ENCODE peak calls at places on chromosomes 3 and 15, in six cellular contexts. One of them, this sample, is unnamed.

GRCh38 chr3:49747792-49748480 is 24.2 kb upstream of the GMPPB start:
- DNase-seq in naive thymus-derived CD4-positive, alpha-beta T cell: no peak
- DNase-seq in ovary: no peak
- DNase-seq in lower lobe of right lung: no peak
- DNase-seq in cardiac muscle cell: peak; percentile 64
- DNase-seq in effector memory CD4-positive, alpha-beta T cell: no peak
- DNase-seq in this sample: no peak

GRCh38 chr3:71709908-71710511 is 15.2 kb downstream of the EIF4E3 start:
- DNase-seq in naive thymus-derived CD4-positive, alpha-beta T cell: no peak
- DNase-seq in ovary: no peak
- DNase-seq in lower lobe of right lung: no peak
- DNase-seq in cardiac muscle cell: no peak
- DNase-seq in effector memory CD4-positive, alpha-beta T cell: no peak
- DNase-seq in this sample: no peak

GRCh38 chr15:40990080-40990479 is 36.8 kb downstream of the CHAC1 start:
- DNase-seq in naive thymus-derived CD4-positive, alpha-beta T cell: no peak
- DNase-seq in ovary: no peak
- DNase-seq in lower lobe of right lung: no peak
- DNase-seq in cardiac muscle cell: no peak
- DNase-seq in effector memory CD4-positive, alpha-beta T cell: no peak
- DNase-seq in this sample: no peak

GRCh38 chr15:63374686-63375520 is 6.7 kb downstream of the CA12 start:
- DNase-seq in naive thymus-derived CD4-positive, alpha-beta T cell: peak; percentile 54
- DNase-seq in ovary: no peak
- DNase-seq in lower lobe of right lung: peak; percentile 71
- DNase-seq in cardiac muscle cell: peak; percentile 83
- DNase-seq in effector memory CD4-positive, alpha-beta T cell: no peak
- DNase-seq in this sample: no peak

GRCh38 chr3:150784747-150785125 is 21.8 kb upstream of the SIAH2 start:
- DNase-seq in naive thymus-derived CD4-positive, alpha-beta T cell: no peak
- DNase-seq in ovary: no peak
- DNase-seq in lower lobe of right lung: no peak
- DNase-seq in cardiac muscle cell: no peak
- DNase-seq in effector memory CD4-positive, alpha-beta T cell: no peak
- DNase-seq in this sample: no peak

GRCh38 chr3:190696777-190697501 is 165.6 kb downstream of the GMNC start:
- DNase-seq in naive thymus-derived CD4-positive, alpha-beta T cell: no peak
- DNase-seq in ovary: no peak
- DNase-seq in lower lobe of right lung: no peak
- DNase-seq in cardiac muscle cell: peak; percentile 68
- DNase-seq in effector memory CD4-positive, alpha-beta T cell: no peak
- DNase-seq in this sample: no peak

GRCh38 chr15:62404194-62404985 is 239.3 kb upstream of the C2CD4B start:
- DNase-seq in naive thymus-derived CD4-positive, alpha-beta T cell: no peak
- DNase-seq in ovary: no peak
- DNase-seq in lower lobe of right lung: no peak
- DNase-seq in cardiac muscle cell: no peak
- DNase-seq in effector memory CD4-positive, alpha-beta T cell: no peak
- DNase-seq in this sample: no peak

GRCh38 chr3:41200669-41201021 is 1.3 kb downstream of the CTNNB1 start:
- DNase-seq in naive thymus-derived CD4-positive, alpha-beta T cell: no peak
- DNase-seq in ovary: no peak
- DNase-seq in lower lobe of right lung: no peak
- DNase-seq in cardiac muscle cell: peak; percentile 64
- DNase-seq in effector memory CD4-positive, alpha-beta T cell: peak; percentile 9
- DNase-seq in this sample: no peak

GRCh38 chr3:57757642-57758297 is 1.7 kb downstream of the SLMAP start:
- DNase-seq in naive thymus-derived CD4-positive, alpha-beta T cell: no peak
- DNase-seq in ovary: no peak
- DNase-seq in lower lobe of right lung: no peak
- DNase-seq in cardiac muscle cell: no peak
- DNase-seq in effector memory CD4-positive, alpha-beta T cell: no peak
- DNase-seq in this sample: peak; percentile 13

GRCh38 chr15:93245616-93246122 is 156.7 kb upstream of the RGMA start:
- DNase-seq in naive thymus-derived CD4-positive, alpha-beta T cell: no peak
- DNase-seq in ovary: no peak
- DNase-seq in lower lobe of right lung: no peak
- DNase-seq in cardiac muscle cell: no peak
- DNase-seq in effector memory CD4-positive, alpha-beta T cell: no peak
- DNase-seq in this sample: no peak

GRCh38 chr3:119013951-119014350 is 20.7 kb downstream of the IGSF11 start:
- DNase-seq in naive thymus-derived CD4-positive, alpha-beta T cell: no peak
- DNase-seq in ovary: no peak
- DNase-seq in lower lobe of right lung: no peak
- DNase-seq in cardiac muscle cell: no peak
- DNase-seq in effector memory CD4-positive, alpha-beta T cell: no peak
- DNase-seq in this sample: no peak

GRCh38 chr3:148654433-148654832 is 43.3 kb upstream of the AGTR1 start:
- DNase-seq in naive thymus-derived CD4-positive, alpha-beta T cell: no peak
- DNase-seq in ovary: no peak
- DNase-seq in lower lobe of right lung: no peak
- DNase-seq in cardiac muscle cell: no peak
- DNase-seq in effector memory CD4-positive, alpha-beta T cell: no peak
- DNase-seq in this sample: no peak

GRCh38 chr3:168828943-168829342 is 733.2 kb upstream of the GOLIM4 start:
- DNase-seq in naive thymus-derived CD4-positive, alpha-beta T cell: no peak
- DNase-seq in ovary: no peak
- DNase-seq in lower lobe of right lung: no peak
- DNase-seq in cardiac muscle cell: no peak
- DNase-seq in effector memory CD4-positive, alpha-beta T cell: no peak
- DNase-seq in this sample: no peak

GRCh38 chr3:125148836-125149235 is 63.7 kb downstream of the SLC12A8 start:
- DNase-seq in naive thymus-derived CD4-positive, alpha-beta T cell: no peak
- DNase-seq in ovary: no peak
- DNase-seq in lower lobe of right lung: peak; percentile 75
- DNase-seq in cardiac muscle cell: no peak
- DNase-seq in effector memory CD4-positive, alpha-beta T cell: no peak
- DNase-seq in this sample: peak; percentile 80

GRCh38 chr15:79849789-79850188 is 47.0 kb downstream of the MTHFS start:
- DNase-seq in naive thymus-derived CD4-positive, alpha-beta T cell: no peak
- DNase-seq in ovary: no peak
- DNase-seq in lower lobe of right lung: no peak
- DNase-seq in cardiac muscle cell: peak; percentile 51
- DNase-seq in effector memory CD4-positive, alpha-beta T cell: no peak
- DNase-seq in this sample: no peak

GRCh38 chr3:5128861-5129260 is 6.8 kb downstream of the ARL8B start:
- DNase-seq in naive thymus-derived CD4-positive, alpha-beta T cell: no peak
- DNase-seq in ovary: no peak
- DNase-seq in lower lobe of right lung: no peak
- DNase-seq in cardiac muscle cell: no peak
- DNase-seq in effector memory CD4-positive, alpha-beta T cell: no peak
- DNase-seq in this sample: no peak

GRCh38 chr15:44729394-44729913 is 6.9 kb upstream of the TRIM69 start:
- DNase-seq in naive thymus-derived CD4-positive, alpha-beta T cell: no peak
- DNase-seq in ovary: no peak
- DNase-seq in lower lobe of right lung: peak; percentile 53
- DNase-seq in cardiac muscle cell: peak; percentile 40
- DNase-seq in effector memory CD4-positive, alpha-beta T cell: no peak
- DNase-seq in this sample: no peak

GRCh38 chr3:156516951-156517350 is 38.0 kb downstream of the SSR3 start:
- DNase-seq in naive thymus-derived CD4-positive, alpha-beta T cell: no peak
- DNase-seq in ovary: no peak
- DNase-seq in lower lobe of right lung: no peak
- DNase-seq in cardiac muscle cell: no peak
- DNase-seq in effector memory CD4-positive, alpha-beta T cell: no peak
- DNase-seq in this sample: no peak

GRCh38 chr15:25900901-25901300 is 37.8 kb upstream of the ATP10A start:
- DNase-seq in naive thymus-derived CD4-positive, alpha-beta T cell: no peak
- DNase-seq in ovary: no peak
- DNase-seq in lower lobe of right lung: no peak
- DNase-seq in cardiac muscle cell: peak; percentile 65
- DNase-seq in effector memory CD4-positive, alpha-beta T cell: no peak
- DNase-seq in this sample: no peak

GRCh38 chr3:133503409-133503808 is 70.1 kb upstream of the CDV3 start:
- DNase-seq in naive thymus-derived CD4-positive, alpha-beta T cell: no peak
- DNase-seq in ovary: no peak
- DNase-seq in lower lobe of right lung: no peak
- DNase-seq in cardiac muscle cell: no peak
- DNase-seq in effector memory CD4-positive, alpha-beta T cell: no peak
- DNase-seq in this sample: no peak

GRCh38 chr3:99789322-99789721 is 28.3 kb upstream of the CMSS1 start:
- DNase-seq in naive thymus-derived CD4-positive, alpha-beta T cell: no peak
- DNase-seq in ovary: peak; percentile 30
- DNase-seq in lower lobe of right lung: no peak
- DNase-seq in cardiac muscle cell: peak; percentile 86
- DNase-seq in effector memory CD4-positive, alpha-beta T cell: no peak
- DNase-seq in this sample: no peak

GRCh38 chr3:102193255-102193654 is 241.6 kb upstream of the ZPLD1 start:
- DNase-seq in naive thymus-derived CD4-positive, alpha-beta T cell: no peak
- DNase-seq in ovary: no peak
- DNase-seq in lower lobe of right lung: no peak
- DNase-seq in cardiac muscle cell: no peak
- DNase-seq in effector memory CD4-positive, alpha-beta T cell: no peak
- DNase-seq in this sample: no peak

GRCh38 chr3:58837863-58838255 is 171.3 kb upstream of the FAM3D start:
- DNase-seq in naive thymus-derived CD4-positive, alpha-beta T cell: no peak
- DNase-seq in ovary: no peak
- DNase-seq in lower lobe of right lung: no peak
- DNase-seq in cardiac muscle cell: no peak
- DNase-seq in effector memory CD4-positive, alpha-beta T cell: no peak
- DNase-seq in this sample: no peak

GRCh38 chr3:124895756-124896155 is 8.6 kb upstream of the ITGB5 start:
- DNase-seq in naive thymus-derived CD4-positive, alpha-beta T cell: no peak
- DNase-seq in ovary: no peak
- DNase-seq in lower lobe of right lung: no peak
- DNase-seq in cardiac muscle cell: no peak
- DNase-seq in effector memory CD4-positive, alpha-beta T cell: no peak
- DNase-seq in this sample: no peak

GRCh38 chr3:57826286-57826951 is 70.3 kb downstream of the SLMAP start:
- DNase-seq in naive thymus-derived CD4-positive, alpha-beta T cell: no peak
- DNase-seq in ovary: no peak
- DNase-seq in lower lobe of right lung: no peak
- DNase-seq in cardiac muscle cell: peak; percentile 20
- DNase-seq in effector memory CD4-positive, alpha-beta T cell: no peak
- DNase-seq in this sample: no peak

GRCh38 chr15:39181901-39182300 is 399.0 kb upstream of the THBS1 start:
- DNase-seq in naive thymus-derived CD4-positive, alpha-beta T cell: no peak
- DNase-seq in ovary: no peak
- DNase-seq in lower lobe of right lung: no peak
- DNase-seq in cardiac muscle cell: no peak
- DNase-seq in effector memory CD4-positive, alpha-beta T cell: no peak
- DNase-seq in this sample: no peak

GRCh38 chr3:128524374-128525299 is 31.6 kb upstream of the GATA2 start:
- DNase-seq in naive thymus-derived CD4-positive, alpha-beta T cell: no peak
- DNase-seq in ovary: no peak
- DNase-seq in lower lobe of right lung: no peak
- DNase-seq in cardiac muscle cell: no peak
- DNase-seq in effector memory CD4-positive, alpha-beta T cell: no peak
- DNase-seq in this sample: no peak

GRCh38 chr3:117865338-117865737 is 1155.8 kb downstream of the TUSC7 start:
- DNase-seq in naive thymus-derived CD4-positive, alpha-beta T cell: no peak
- DNase-seq in ovary: no peak
- DNase-seq in lower lobe of right lung: no peak
- DNase-seq in cardiac muscle cell: no peak
- DNase-seq in effector memory CD4-positive, alpha-beta T cell: no peak
- DNase-seq in this sample: no peak

GRCh38 chr3:30649572-30650310 is 43.3 kb downstream of the TGFBR2 start:
- DNase-seq in naive thymus-derived CD4-positive, alpha-beta T cell: no peak
- DNase-seq in ovary: no peak
- DNase-seq in lower lobe of right lung: no peak
- DNase-seq in cardiac muscle cell: peak; percentile 65
- DNase-seq in effector memory CD4-positive, alpha-beta T cell: no peak
- DNase-seq in this sample: no peak

GRCh38 chr15:47461560-47462175 is 255.6 kb upstream of the SEMA6D start:
- DNase-seq in naive thymus-derived CD4-positive, alpha-beta T cell: no peak
- DNase-seq in ovary: no peak
- DNase-seq in lower lobe of right lung: no peak
- DNase-seq in cardiac muscle cell: no peak
- DNase-seq in effector memory CD4-positive, alpha-beta T cell: no peak
- DNase-seq in this sample: no peak

GRCh38 chr3:157156844-157157635 is 2.9 kb downstream of the CCNL1 start:
- DNase-seq in naive thymus-derived CD4-positive, alpha-beta T cell: no peak
- DNase-seq in ovary: no peak
- DNase-seq in lower lobe of right lung: no peak
- DNase-seq in cardiac muscle cell: no peak
- DNase-seq in effector memory CD4-positive, alpha-beta T cell: no peak
- DNase-seq in this sample: no peak

DNA sequence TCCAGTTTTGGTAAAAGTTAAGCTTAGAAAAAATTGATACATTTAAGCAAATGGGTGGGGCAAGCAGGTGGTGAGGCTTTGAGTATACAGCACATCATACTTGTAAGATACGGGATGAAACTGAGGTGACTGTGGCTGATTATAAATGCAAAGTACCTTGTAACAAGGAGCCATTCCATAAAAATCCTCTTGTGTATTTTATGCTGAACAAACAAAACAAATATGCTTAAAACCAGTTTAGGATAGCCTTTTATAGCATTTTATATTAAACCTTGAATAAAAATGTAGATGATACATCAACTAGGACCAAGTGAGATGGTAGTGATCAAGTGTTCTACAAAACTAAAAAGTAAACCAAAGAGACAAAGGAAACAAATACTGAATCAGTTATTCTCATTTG is 3.4 kb downstream of the PLSCR1 start:
- DNase-seq in naive thymus-derived CD4-positive, alpha-beta T cell: no peak
- DNase-seq in ovary: no peak
- DNase-seq in lower lobe of right lung: no peak
- DNase-seq in cardiac muscle cell: no peak
- DNase-seq in effector memory CD4-positive, alpha-beta T cell: no peak
- DNase-seq in this sample: no peak
- H3K4me3 ChIP-seq in naive thymus-derived CD4-positive, alpha-beta T cell: no peak overlapping the region
- H3K4me3 ChIP-seq in ovary: no peak overlapping the region
- H3K4me3 ChIP-seq in lower lobe of right lung: peak overlapping the region; percentile 77
- H3K4me3 ChIP-seq in cardiac muscle cell: no peak overlapping the region
- H3K4me3 ChIP-seq in effector memory CD4-positive, alpha-beta T cell: no peak overlapping the region
- H3K4me3 ChIP-seq in this sample: no peak overlapping the region

GRCh38 chr3:126562737-126563276 is 4.1 kb upstream of the C3orf22 start:
- DNase-seq in naive thymus-derived CD4-positive, alpha-beta T cell: no peak
- DNase-seq in ovary: no peak
- DNase-seq in lower lobe of right lung: no peak
- DNase-seq in cardiac muscle cell: no peak
- DNase-seq in effector memory CD4-positive, alpha-beta T cell: no peak
- DNase-seq in this sample: no peak
- H3K27me3 ChIP-seq in naive thymus-derived CD4-positive, alpha-beta T cell: no peaks in the 10 kb centered on the region
- H3K27me3 ChIP-seq in ovary: no peaks in the 10 kb centered on the region
- H3K27me3 ChIP-seq in lower lobe of right lung: no peaks in the 10 kb centered on the region
- H3K27me3 ChIP-seq in cardiac muscle cell: no peaks in the 10 kb centered on the region
- H3K27me3 ChIP-seq in effector memory CD4-positive, alpha-beta T cell: no peaks in the 10 kb centered on the region
- H3K27me3 ChIP-seq in this sample: peaks cover 1% of the 10 kb centered on the region

DNA sequence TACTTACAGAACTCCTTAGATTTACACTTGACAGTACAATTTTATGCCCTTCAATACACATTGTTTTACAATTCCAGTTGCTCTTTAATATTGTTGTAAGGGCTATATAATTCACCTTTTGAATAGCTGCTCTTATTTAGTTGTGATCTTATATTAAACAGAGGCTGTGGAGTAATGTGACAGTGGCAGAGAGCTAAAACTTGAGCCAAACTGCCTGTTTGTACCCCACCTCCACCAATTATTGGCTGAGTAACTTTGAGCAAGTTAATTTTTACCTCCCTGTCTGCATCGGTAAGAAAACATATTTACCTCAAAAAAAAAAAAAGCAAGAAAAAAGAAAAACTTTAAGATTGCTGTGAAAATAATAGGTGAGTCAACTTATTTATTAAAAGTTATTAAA is 1.6 kb downstream of the SEC62 start:
- DNase-seq in naive thymus-derived CD4-positive, alpha-beta T cell: no peak
- DNase-seq in ovary: no peak
- DNase-seq in lower lobe of right lung: no peak
- DNase-seq in cardiac muscle cell: no peak
- DNase-seq in effector memory CD4-positive, alpha-beta T cell: no peak
- DNase-seq in this sample: no peak
- H3K4me3 ChIP-seq in naive thymus-derived CD4-positive, alpha-beta T cell: peak overlapping the region; percentile 80
- H3K4me3 ChIP-seq in ovary: peak overlapping the region; percentile 99
- H3K4me3 ChIP-seq in lower lobe of right lung: peak overlapping the region; percentile 82
- H3K4me3 ChIP-seq in cardiac muscle cell: peak overlapping the region; percentile 73
- H3K4me3 ChIP-seq in effector memory CD4-positive, alpha-beta T cell: no peak overlapping the region
- H3K4me3 ChIP-seq in this sample: peak overlapping the region; percentile 59

GRCh38 chr3:181696641-181697230 is 15.0 kb upstream of the SOX2 start:
- DNase-seq in naive thymus-derived CD4-positive, alpha-beta T cell: no peak
- DNase-seq in ovary: no peak
- DNase-seq in lower lobe of right lung: no peak
- DNase-seq in cardiac muscle cell: no peak
- DNase-seq in effector memory CD4-positive, alpha-beta T cell: no peak
- DNase-seq in this sample: no peak
- H3K27me3 ChIP-seq in naive thymus-derived CD4-positive, alpha-beta T cell: peaks cover 5% of the 10 kb centered on the region
- H3K27me3 ChIP-seq in ovary: no peaks in the 10 kb centered on the region
- H3K27me3 ChIP-seq in lower lobe of right lung: peaks cover 70% of the 10 kb centered on the region
- H3K27me3 ChIP-seq in cardiac muscle cell: peaks cover 95% of the 10 kb centered on the region
- H3K27me3 ChIP-seq in effector memory CD4-positive, alpha-beta T cell: peaks cover 14% of the 10 kb centered on the region
- H3K27me3 ChIP-seq in this sample: peaks cover 3% of the 10 kb centered on the region